ENCODE peak calls at places on chromosomes 7 and 10, in ten cellular contexts. One of them, this sample, is unnamed.
A peak's percentile ranks its signal among the peaks of the same experiment; 100 is the strongest.

GRCh38 chr10:17504547-17505245 is 50.3 kb upstream of the ST8SIA6 start:
- DNase-seq in suprapubic skin: no peak
- DNase-seq in body of pancreas: no peak
- DNase-seq in tibial nerve: no peak
- DNase-seq in IMR-90: peak; percentile 84
- DNase-seq in upper lobe of right lung: no peak
- DNase-seq in GM13977: no peak
- DNase-seq in AG10803: peak; percentile 80
- DNase-seq in GM12865: no peak
- DNase-seq in CD8-positive, alpha-beta T cell: no peak
- DNase-seq in this sample: no peak

GRCh38 chr10:93657757-93658156 is 44.6 kb downstream of the FRA10AC1 start:
- DNase-seq in GM13977: no peak
- DNase-seq in upper lobe of right lung: no peak
- DNase-seq in CD8-positive, alpha-beta T cell: no peak
- DNase-seq in body of pancreas: no peak
- DNase-seq in IMR-90: no peak
- DNase-seq in suprapubic skin: no peak
- DNase-seq in tibial nerve: no peak
- DNase-seq in GM12865: no peak
- DNase-seq in AG10803: no peak
- DNase-seq in this sample: no peak

GRCh38 chr7:37181550-37181932 is 267.1 kb downstream of the ELMO1 start:
- DNase-seq in suprapubic skin: no peak
- DNase-seq in upper lobe of right lung: no peak
- DNase-seq in GM12865: no peak
- DNase-seq in GM13977: no peak
- DNase-seq in CD8-positive, alpha-beta T cell: no peak
- DNase-seq in tibial nerve: no peak
- DNase-seq in AG10803: no peak
- DNase-seq in IMR-90: no peak
- DNase-seq in body of pancreas: no peak
- DNase-seq in this sample: no peak

GRCh38 chr7:116113310-116113709 is 82.7 kb upstream of the TFEC start:
- DNase-seq in tibial nerve: no peak
- DNase-seq in GM13977: no peak
- DNase-seq in AG10803: no peak
- DNase-seq in body of pancreas: no peak
- DNase-seq in suprapubic skin: no peak
- DNase-seq in GM12865: no peak
- DNase-seq in upper lobe of right lung: no peak
- DNase-seq in CD8-positive, alpha-beta T cell: no peak
- DNase-seq in IMR-90: no peak
- DNase-seq in this sample: no peak

GRCh38 chr10:47048533-47048905 is 137.3 kb downstream of the PTPN20 start:
- DNase-seq in IMR-90: no peak
- DNase-seq in body of pancreas: no peak
- DNase-seq in AG10803: peak; percentile 13
- DNase-seq in suprapubic skin: no peak
- DNase-seq in GM12865: no peak
- DNase-seq in GM13977: no peak
- DNase-seq in tibial nerve: no peak
- DNase-seq in upper lobe of right lung: peak; percentile 62
- DNase-seq in CD8-positive, alpha-beta T cell: peak; percentile 47
- DNase-seq in this sample: no peak

GRCh38 chr10:48235501-48235900 is 39.0 kb downstream of the FRMPD2 start:
- DNase-seq in upper lobe of right lung: no peak
- DNase-seq in body of pancreas: no peak
- DNase-seq in CD8-positive, alpha-beta T cell: no peak
- DNase-seq in IMR-90: no peak
- DNase-seq in GM12865: no peak
- DNase-seq in suprapubic skin: no peak
- DNase-seq in GM13977: no peak
- DNase-seq in tibial nerve: no peak
- DNase-seq in AG10803: no peak
- DNase-seq in this sample: no peak

GRCh38 chr10:70341016-70341415 is 41.4 kb downstream of the LRRC20 start:
- DNase-seq in tibial nerve: no peak
- DNase-seq in GM13977: no peak
- DNase-seq in suprapubic skin: no peak
- DNase-seq in IMR-90: no peak
- DNase-seq in CD8-positive, alpha-beta T cell: no peak
- DNase-seq in body of pancreas: no peak
- DNase-seq in upper lobe of right lung: no peak
- DNase-seq in AG10803: no peak
- DNase-seq in GM12865: no peak
- DNase-seq in this sample: no peak

GRCh38 chr7:123711832-123712293 is 36.9 kb downstream of the WASL start:
- DNase-seq in GM12865: no peak
- DNase-seq in CD8-positive, alpha-beta T cell: no peak
- DNase-seq in upper lobe of right lung: no peak
- DNase-seq in IMR-90: no peak
- DNase-seq in AG10803: no peak
- DNase-seq in tibial nerve: no peak
- DNase-seq in GM13977: no peak
- DNase-seq in body of pancreas: no peak
- DNase-seq in suprapubic skin: no peak
- DNase-seq in this sample: no peak

GRCh38 chr10:8975535-8975934 is 921.0 kb downstream of the GATA3 start:
- DNase-seq in suprapubic skin: no peak
- DNase-seq in GM13977: no peak
- DNase-seq in GM12865: no peak
- DNase-seq in CD8-positive, alpha-beta T cell: no peak
- DNase-seq in IMR-90: no peak
- DNase-seq in upper lobe of right lung: no peak
- DNase-seq in tibial nerve: no peak
- DNase-seq in body of pancreas: no peak
- DNase-seq in AG10803: no peak
- DNase-seq in this sample: no peak

GRCh38 chr10:91796332-91797076 is 1.7 kb upstream of the TNKS2 start:
- DNase-seq in tibial nerve: no peak
- DNase-seq in GM13977: peak; percentile 43
- DNase-seq in AG10803: no peak
- DNase-seq in upper lobe of right lung: peak; percentile 66
- DNase-seq in CD8-positive, alpha-beta T cell: peak; percentile 74
- DNase-seq in suprapubic skin: no peak
- DNase-seq in IMR-90: no peak
- DNase-seq in GM12865: peak; percentile 87
- DNase-seq in body of pancreas: peak; percentile 56
- DNase-seq in this sample: no peak

GRCh38 chr7:112453505-112454171 is 3.4 kb downstream of the IFRD1 start:
- DNase-seq in body of pancreas: no peak
- DNase-seq in AG10803: peak; percentile 69
- DNase-seq in suprapubic skin: no peak
- DNase-seq in GM12865: no peak
- DNase-seq in IMR-90: peak; percentile 83
- DNase-seq in CD8-positive, alpha-beta T cell: no peak
- DNase-seq in tibial nerve: no peak
- DNase-seq in GM13977: no peak
- DNase-seq in upper lobe of right lung: no peak
- DNase-seq in this sample: no peak

GRCh38 chr7:26250239-26250638 is 41.4 kb upstream of the SNX10 start:
- DNase-seq in upper lobe of right lung: no peak
- DNase-seq in suprapubic skin: no peak
- DNase-seq in IMR-90: no peak
- DNase-seq in tibial nerve: no peak
- DNase-seq in body of pancreas: no peak
- DNase-seq in CD8-positive, alpha-beta T cell: no peak
- DNase-seq in GM13977: no peak
- DNase-seq in GM12865: no peak
- DNase-seq in AG10803: no peak
- DNase-seq in this sample: no peak

GRCh38 chr7:135575296-135575695 is 17.6 kb downstream of the NUP205 start:
- DNase-seq in body of pancreas: no peak
- DNase-seq in upper lobe of right lung: no peak
- DNase-seq in GM13977: no peak
- DNase-seq in GM12865: peak; percentile 50
- DNase-seq in suprapubic skin: no peak
- DNase-seq in AG10803: no peak
- DNase-seq in tibial nerve: no peak
- DNase-seq in CD8-positive, alpha-beta T cell: no peak
- DNase-seq in IMR-90: no peak
- DNase-seq in this sample: no peak

GRCh38 chr7:42236266-42237161 is 495 bp downstream of the GLI3 start:
- DNase-seq in body of pancreas: peak; percentile 17
- DNase-seq in GM13977: peak; percentile 40
- DNase-seq in upper lobe of right lung: peak; percentile 72
- DNase-seq in CD8-positive, alpha-beta T cell: no peak
- DNase-seq in GM12865: no peak
- DNase-seq in IMR-90: peak; percentile 72
- DNase-seq in tibial nerve: no peak
- DNase-seq in suprapubic skin: peak; percentile 82
- DNase-seq in AG10803: peak; percentile 65
- DNase-seq in this sample: peak; percentile 27
- TF ChIP-seq CTCF in body of pancreas: no peak
- TF ChIP-seq CTCF in GM13977: no peak
- TF ChIP-seq CTCF in upper lobe of right lung: no peak
- TF ChIP-seq CTCF in CD8-positive, alpha-beta T cell: no peak
- TF ChIP-seq CTCF in GM12865: no peak
- TF ChIP-seq CTCF in IMR-90: no peak
- TF ChIP-seq CTCF in tibial nerve: no peak
- TF ChIP-seq CTCF in suprapubic skin: no peak
- TF ChIP-seq CTCF in AG10803: no peak
- TF ChIP-seq CTCF in this sample: no peak

DNA sequence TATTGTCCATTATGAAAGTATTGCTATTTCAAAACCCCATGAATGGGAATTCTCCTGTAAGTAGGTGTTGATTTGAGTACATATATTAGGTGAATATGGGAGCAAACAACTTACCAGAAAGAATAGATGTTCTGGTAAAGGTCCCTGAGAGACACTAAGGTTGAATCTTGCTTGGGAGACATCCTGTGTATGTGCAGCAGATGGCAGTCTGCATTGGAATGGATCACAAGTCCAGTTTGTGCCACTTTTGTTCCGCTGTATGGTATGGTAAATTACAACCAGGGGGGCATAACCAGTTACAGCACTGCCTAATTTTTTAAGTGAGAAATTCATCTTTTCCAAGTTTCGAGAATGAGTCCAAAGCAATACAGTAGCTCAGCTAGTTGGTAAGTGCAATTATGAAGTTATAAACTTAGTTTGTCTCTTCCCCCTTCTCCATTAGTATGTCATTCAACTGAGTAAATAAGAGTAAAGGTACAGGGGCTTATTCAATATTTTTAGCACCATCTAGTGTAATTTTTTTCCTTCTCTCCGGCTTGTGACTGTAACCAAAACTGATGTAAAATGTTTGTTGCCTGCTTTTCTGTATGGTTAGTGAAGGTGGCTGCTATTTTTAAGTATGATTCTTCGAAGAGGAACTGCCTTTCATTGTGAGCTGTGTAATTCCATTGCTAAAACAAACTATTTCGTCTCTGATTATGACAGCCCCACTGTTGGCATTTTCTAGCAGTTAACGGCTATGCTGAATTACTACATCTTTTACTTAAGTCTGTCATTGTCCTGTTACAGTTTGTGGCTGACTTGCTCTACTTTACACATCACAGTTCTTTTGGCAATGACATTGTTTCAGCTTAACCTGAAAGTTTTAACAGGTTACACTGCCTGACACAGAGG is 2.8 kb downstream of the MCU start:
- DNase-seq in suprapubic skin: no peak
- DNase-seq in body of pancreas: no peak
- DNase-seq in GM13977: no peak
- DNase-seq in CD8-positive, alpha-beta T cell: no peak
- DNase-seq in IMR-90: peak; percentile 65
- DNase-seq in tibial nerve: no peak
- DNase-seq in AG10803: peak; percentile 66
- DNase-seq in upper lobe of right lung: no peak
- DNase-seq in GM12865: peak; percentile 28
- DNase-seq in this sample: no peak
- TF ChIP-seq CTCF in suprapubic skin: peak; percentile 13
- TF ChIP-seq CTCF in body of pancreas: peak; percentile 7
- TF ChIP-seq CTCF in GM13977: peak; percentile 23
- TF ChIP-seq CTCF in CD8-positive, alpha-beta T cell: no peak
- TF ChIP-seq CTCF in IMR-90: peak; percentile 48
- TF ChIP-seq CTCF in tibial nerve: peak; percentile 43
- TF ChIP-seq CTCF in AG10803: peak; percentile 64
- TF ChIP-seq CTCF in upper lobe of right lung: peak; percentile 43
- TF ChIP-seq CTCF in GM12865: peak; percentile 6
- TF ChIP-seq CTCF in this sample: no peak

GRCh38 chr10:30596037-30596436 is 33.5 kb downstream of the LYZL2 start:
- DNase-seq in GM12865: no peak
- DNase-seq in GM13977: no peak
- DNase-seq in IMR-90: no peak
- DNase-seq in CD8-positive, alpha-beta T cell: no peak
- DNase-seq in tibial nerve: peak; percentile 26
- DNase-seq in AG10803: no peak
- DNase-seq in upper lobe of right lung: no peak
- DNase-seq in suprapubic skin: no peak
- DNase-seq in body of pancreas: no peak
- DNase-seq in this sample: no peak
- TF ChIP-seq CTCF in GM12865: no peak
- TF ChIP-seq CTCF in GM13977: no peak
- TF ChIP-seq CTCF in IMR-90: no peak
- TF ChIP-seq CTCF in CD8-positive, alpha-beta T cell: no peak
- TF ChIP-seq CTCF in tibial nerve: no peak
- TF ChIP-seq CTCF in AG10803: no peak
- TF ChIP-seq CTCF in upper lobe of right lung: no peak
- TF ChIP-seq CTCF in suprapubic skin: no peak
- TF ChIP-seq CTCF in body of pancreas: no peak
- TF ChIP-seq CTCF in this sample: no peak

GRCh38 chr10:77249901-77250459 is 387.6 kb downstream of the KCNMA1 start:
- DNase-seq in body of pancreas: no peak
- DNase-seq in upper lobe of right lung: no peak
- DNase-seq in GM12865: no peak
- DNase-seq in suprapubic skin: no peak
- DNase-seq in tibial nerve: no peak
- DNase-seq in IMR-90: no peak
- DNase-seq in CD8-positive, alpha-beta T cell: no peak
- DNase-seq in GM13977: no peak
- DNase-seq in AG10803: no peak
- DNase-seq in this sample: no peak

GRCh38 chr10:77252380-77252779 is 385.2 kb downstream of the KCNMA1 start:
- DNase-seq in suprapubic skin: no peak
- DNase-seq in AG10803: no peak
- DNase-seq in GM13977: no peak
- DNase-seq in tibial nerve: no peak
- DNase-seq in GM12865: no peak
- DNase-seq in body of pancreas: no peak
- DNase-seq in upper lobe of right lung: no peak
- DNase-seq in CD8-positive, alpha-beta T cell: no peak
- DNase-seq in IMR-90: no peak
- DNase-seq in this sample: no peak

GRCh38 chr10:77253037-77253436 is 384.6 kb downstream of the KCNMA1 start:
- DNase-seq in CD8-positive, alpha-beta T cell: no peak
- DNase-seq in suprapubic skin: no peak
- DNase-seq in GM12865: no peak
- DNase-seq in upper lobe of right lung: no peak
- DNase-seq in tibial nerve: no peak
- DNase-seq in body of pancreas: no peak
- DNase-seq in GM13977: no peak
- DNase-seq in IMR-90: no peak
- DNase-seq in AG10803: no peak
- DNase-seq in this sample: no peak

GRCh38 chr10:77253665-77254064 is 383.9 kb downstream of the KCNMA1 start:
- DNase-seq in CD8-positive, alpha-beta T cell: no peak
- DNase-seq in tibial nerve: no peak
- DNase-seq in IMR-90: no peak
- DNase-seq in GM12865: no peak
- DNase-seq in suprapubic skin: no peak
- DNase-seq in body of pancreas: no peak
- DNase-seq in GM13977: no peak
- DNase-seq in AG10803: no peak
- DNase-seq in upper lobe of right lung: no peak
- DNase-seq in this sample: no peak

GRCh38 chr10:77251297-77252013 is 386.2 kb downstream of the KCNMA1 start:
- DNase-seq in CD8-positive, alpha-beta T cell: peak; percentile 55
- DNase-seq in suprapubic skin: no peak
- DNase-seq in tibial nerve: no peak
- DNase-seq in AG10803: peak; percentile 40
- DNase-seq in IMR-90: peak; percentile 62
- DNase-seq in GM12865: peak; percentile 29
- DNase-seq in upper lobe of right lung: no peak
- DNase-seq in body of pancreas: peak; percentile 46
- DNase-seq in GM13977: no peak
- DNase-seq in this sample: no peak
- TF ChIP-seq CTCF in CD8-positive, alpha-beta T cell: peak; percentile 40
- TF ChIP-seq CTCF in suprapubic skin: no peak
- TF ChIP-seq CTCF in tibial nerve: no peak
- TF ChIP-seq CTCF in AG10803: peak; percentile 68
- TF ChIP-seq CTCF in IMR-90: peak; percentile 78
- TF ChIP-seq CTCF in GM12865: peak; percentile 43
- TF ChIP-seq CTCF in upper lobe of right lung: peak; percentile 28
- TF ChIP-seq CTCF in body of pancreas: peak; percentile 66
- TF ChIP-seq CTCF in GM13977: peak; percentile 53
- TF ChIP-seq CTCF in this sample: no peak

This sample was measured in omental fat pad.